ENCODE peak calls at places on chromosomes 12 and 14, in eight cellular contexts. One of them, this sample, is unnamed.

GRCh38 chr12:22190-22529 is 44.4 kb upstream of the IQSEC3 start:
- DNase-seq in IMR-90: no peak
- DNase-seq in mammary epithelial cell: no peak
- DNase-seq in esophagus muscularis mucosa: no peak
- DNase-seq in thyroid gland: no peak
- DNase-seq in MM.1S: no peak
- DNase-seq in CD8-positive, alpha-beta memory T cell: peak; percentile 35
- DNase-seq in endodermal cell: peak; percentile 53
- DNase-seq in this sample: no peak

GRCh38 chr14:44149597-44149996 is 357.5 kb downstream of the FSCB start:
- DNase-seq in IMR-90: no peak
- DNase-seq in mammary epithelial cell: peak; percentile 28
- DNase-seq in esophagus muscularis mucosa: no peak
- DNase-seq in thyroid gland: no peak
- DNase-seq in MM.1S: peak; percentile 12
- DNase-seq in CD8-positive, alpha-beta memory T cell: no peak
- DNase-seq in endodermal cell: peak; percentile 92
- DNase-seq in this sample: no peak

GRCh38 chr14:103649001-103649400 is 20.0 kb downstream of the KLC1 start:
- DNase-seq in IMR-90: no peak
- DNase-seq in mammary epithelial cell: no peak
- DNase-seq in esophagus muscularis mucosa: no peak
- DNase-seq in thyroid gland: no peak
- DNase-seq in MM.1S: no peak
- DNase-seq in CD8-positive, alpha-beta memory T cell: no peak
- DNase-seq in endodermal cell: no peak
- DNase-seq in this sample: no peak

GRCh38 chr12:117148642-117149041 is 41.6 kb downstream of the FBXO21 start:
- DNase-seq in IMR-90: no peak
- DNase-seq in mammary epithelial cell: no peak
- DNase-seq in esophagus muscularis mucosa: no peak
- DNase-seq in thyroid gland: no peak
- DNase-seq in MM.1S: no peak
- DNase-seq in CD8-positive, alpha-beta memory T cell: no peak
- DNase-seq in endodermal cell: peak; percentile 45
- DNase-seq in this sample: no peak

GRCh38 chr12:85277900-85278597 is 2.0 kb upstream of the ALX1 start:
- DNase-seq in IMR-90: no peak
- DNase-seq in mammary epithelial cell: no peak
- DNase-seq in esophagus muscularis mucosa: no peak
- DNase-seq in thyroid gland: no peak
- DNase-seq in MM.1S: no peak
- DNase-seq in CD8-positive, alpha-beta memory T cell: peak; percentile 35
- DNase-seq in endodermal cell: peak; percentile 77
- DNase-seq in this sample: no peak

GRCh38 chr12:89016970-89017778 is 335.1 kb downstream of the DUSP6 start:
- DNase-seq in IMR-90: peak; percentile 76
- DNase-seq in mammary epithelial cell: peak; percentile 74
- DNase-seq in esophagus muscularis mucosa: no peak
- DNase-seq in thyroid gland: peak; percentile 6
- DNase-seq in MM.1S: peak; percentile 82
- DNase-seq in CD8-positive, alpha-beta memory T cell: peak; percentile 45
- DNase-seq in endodermal cell: peak; percentile 72
- DNase-seq in this sample: peak; percentile 53

GRCh38 chr12:12018454-12018853 is 52.3 kb upstream of the BCL2L14 start:
- DNase-seq in IMR-90: peak; percentile 58
- DNase-seq in mammary epithelial cell: peak; percentile 90
- DNase-seq in esophagus muscularis mucosa: no peak
- DNase-seq in thyroid gland: peak; percentile 76
- DNase-seq in MM.1S: no peak
- DNase-seq in CD8-positive, alpha-beta memory T cell: no peak
- DNase-seq in endodermal cell: peak; percentile 44
- DNase-seq in this sample: peak; percentile 41

GRCh38 chr14:99229654-99230215 is 42.3 kb downstream of the BCL11B start:
- DNase-seq in IMR-90: no peak
- DNase-seq in mammary epithelial cell: no peak
- DNase-seq in esophagus muscularis mucosa: no peak
- DNase-seq in thyroid gland: peak; percentile 55
- DNase-seq in MM.1S: no peak
- DNase-seq in CD8-positive, alpha-beta memory T cell: peak; percentile 88
- DNase-seq in endodermal cell: no peak
- DNase-seq in this sample: no peak

GRCh38 chr14:77290705-77291104 is 19.7 kb upstream of the NGB start:
- DNase-seq in IMR-90: peak; percentile 75
- DNase-seq in mammary epithelial cell: peak; percentile 12
- DNase-seq in esophagus muscularis mucosa: no peak
- DNase-seq in thyroid gland: no peak
- DNase-seq in MM.1S: no peak
- DNase-seq in CD8-positive, alpha-beta memory T cell: no peak
- DNase-seq in endodermal cell: peak; percentile 66
- DNase-seq in this sample: no peak

GRCh38 chr14:72894623-72895378 is 900 bp upstream of the DPF3 start:
- DNase-seq in IMR-90: no peak
- DNase-seq in mammary epithelial cell: no peak
- DNase-seq in esophagus muscularis mucosa: no peak
- DNase-seq in thyroid gland: peak; percentile 28
- DNase-seq in MM.1S: no peak
- DNase-seq in CD8-positive, alpha-beta memory T cell: no peak
- DNase-seq in endodermal cell: peak; percentile 83
- DNase-seq in this sample: no peak

DNA sequence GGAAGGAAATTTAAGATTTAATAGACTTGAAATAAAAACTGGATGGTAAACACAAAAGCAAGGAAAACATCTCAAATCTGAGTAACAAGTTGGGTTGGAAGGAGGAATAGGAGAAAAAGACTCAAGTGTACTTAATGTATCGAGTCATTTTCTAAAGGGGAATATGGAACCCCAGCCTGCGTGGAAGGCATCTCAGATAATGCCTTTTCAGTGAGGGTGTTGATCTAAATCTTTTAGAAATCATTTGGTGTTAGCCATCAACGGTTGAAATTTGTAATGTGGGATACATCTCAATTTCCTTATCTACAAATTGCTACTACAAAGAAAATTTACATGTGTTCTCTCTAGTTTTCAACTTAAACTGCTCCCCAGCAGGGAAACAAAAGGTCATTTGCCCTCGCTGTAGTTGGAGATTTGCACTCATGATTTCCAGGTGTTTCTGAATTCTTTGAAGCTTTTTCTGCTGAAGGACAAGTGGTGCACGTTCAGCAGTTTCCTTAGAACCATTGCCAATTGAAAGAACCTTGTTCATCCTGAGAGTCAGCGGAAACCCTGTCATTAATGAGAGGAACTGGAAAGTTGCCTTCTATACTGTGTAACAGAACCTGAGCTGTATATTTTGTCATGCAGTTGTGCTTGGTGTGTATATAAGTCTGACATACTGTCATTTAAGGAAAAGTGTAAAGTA is 2.2 kb downstream of the PCBP2 start:
- DNase-seq in IMR-90: no peak
- DNase-seq in mammary epithelial cell: no peak
- DNase-seq in esophagus muscularis mucosa: no peak
- DNase-seq in thyroid gland: no peak
- DNase-seq in MM.1S: peak; percentile 80
- DNase-seq in CD8-positive, alpha-beta memory T cell: no peak
- DNase-seq in endodermal cell: no peak
- DNase-seq in this sample: no peak
- H3K4me1 ChIP-seq in IMR-90: peaks cover 6% of the 10 kb centered on the region
- H3K4me1 ChIP-seq in mammary epithelial cell: peaks cover 11% of the 10 kb centered on the region
- H3K4me1 ChIP-seq in esophagus muscularis mucosa: peaks cover 24% of the 10 kb centered on the region
- H3K4me1 ChIP-seq in thyroid gland: peaks cover 21% of the 10 kb centered on the region
- H3K4me1 ChIP-seq in MM.1S: peaks cover 26% of the 10 kb centered on the region
- H3K4me1 ChIP-seq in CD8-positive, alpha-beta memory T cell: peaks cover 24% of the 10 kb centered on the region
- H3K4me1 ChIP-seq in endodermal cell: peaks cover 11% of the 10 kb centered on the region
- H3K4me1 ChIP-seq in this sample: peaks cover 6% of the 10 kb centered on the region

GRCh38 chr12:104865080-104865479 is 93.0 kb downstream of the SLC41A2 start:
- DNase-seq in IMR-90: no peak
- DNase-seq in mammary epithelial cell: peak; percentile 7
- DNase-seq in esophagus muscularis mucosa: no peak
- DNase-seq in thyroid gland: no peak
- DNase-seq in MM.1S: no peak
- DNase-seq in CD8-positive, alpha-beta memory T cell: no peak
- DNase-seq in endodermal cell: no peak
- DNase-seq in this sample: no peak
- H3K4me1 ChIP-seq in IMR-90: peaks cover 2% of the 10 kb centered on the region
- H3K4me1 ChIP-seq in mammary epithelial cell: peaks cover 6% of the 10 kb centered on the region
- H3K4me1 ChIP-seq in esophagus muscularis mucosa: no peaks in the 10 kb centered on the region
- H3K4me1 ChIP-seq in thyroid gland: no peaks in the 10 kb centered on the region
- H3K4me1 ChIP-seq in MM.1S: peaks cover 4% of the 10 kb centered on the region
- H3K4me1 ChIP-seq in CD8-positive, alpha-beta memory T cell: no peaks in the 10 kb centered on the region
- H3K4me1 ChIP-seq in endodermal cell: no peaks in the 10 kb centered on the region
- H3K4me1 ChIP-seq in this sample: no peaks in the 10 kb centered on the region

GRCh38 chr14:87155850-87156491 is 837.0 kb downstream of the GALC start:
- DNase-seq in IMR-90: no peak
- DNase-seq in mammary epithelial cell: no peak
- DNase-seq in esophagus muscularis mucosa: no peak
- DNase-seq in thyroid gland: no peak
- DNase-seq in MM.1S: no peak
- DNase-seq in CD8-positive, alpha-beta memory T cell: no peak
- DNase-seq in endodermal cell: no peak
- DNase-seq in this sample: no peak

GRCh38 chr14:87153391-87153790 is 839.6 kb downstream of the GALC start:
- DNase-seq in IMR-90: no peak
- DNase-seq in mammary epithelial cell: no peak
- DNase-seq in esophagus muscularis mucosa: no peak
- DNase-seq in thyroid gland: no peak
- DNase-seq in MM.1S: no peak
- DNase-seq in CD8-positive, alpha-beta memory T cell: no peak
- DNase-seq in endodermal cell: no peak
- DNase-seq in this sample: no peak

GRCh38 chr14:87149583-87150354 is 843.2 kb downstream of the GALC start:
- DNase-seq in IMR-90: peak; percentile 77
- DNase-seq in mammary epithelial cell: peak; percentile 23
- DNase-seq in esophagus muscularis mucosa: no peak
- DNase-seq in thyroid gland: no peak
- DNase-seq in MM.1S: no peak
- DNase-seq in CD8-positive, alpha-beta memory T cell: no peak
- DNase-seq in endodermal cell: peak; percentile 81
- DNase-seq in this sample: no peak

GRCh38 chr14:87153901-87154300 is 839.1 kb downstream of the GALC start:
- DNase-seq in IMR-90: peak; percentile 12
- DNase-seq in mammary epithelial cell: no peak
- DNase-seq in esophagus muscularis mucosa: no peak
- DNase-seq in thyroid gland: no peak
- DNase-seq in MM.1S: no peak
- DNase-seq in CD8-positive, alpha-beta memory T cell: no peak
- DNase-seq in endodermal cell: no peak
- DNase-seq in this sample: no peak

GRCh38 chr14:87152701-87153100 is 840.3 kb downstream of the GALC start:
- DNase-seq in IMR-90: no peak
- DNase-seq in mammary epithelial cell: no peak
- DNase-seq in esophagus muscularis mucosa: no peak
- DNase-seq in thyroid gland: no peak
- DNase-seq in MM.1S: peak; percentile 8
- DNase-seq in CD8-positive, alpha-beta memory T cell: no peak
- DNase-seq in endodermal cell: peak; percentile 65
- DNase-seq in this sample: no peak
- H3K4me1 ChIP-seq in IMR-90: peaks cover 2% of the 10 kb centered on the region
- H3K4me1 ChIP-seq in mammary epithelial cell: no peaks in the 10 kb centered on the region
- H3K4me1 ChIP-seq in esophagus muscularis mucosa: no peaks in the 10 kb centered on the region
- H3K4me1 ChIP-seq in thyroid gland: no peaks in the 10 kb centered on the region
- H3K4me1 ChIP-seq in MM.1S: no peaks in the 10 kb centered on the region
- H3K4me1 ChIP-seq in CD8-positive, alpha-beta memory T cell: no peaks in the 10 kb centered on the region
- H3K4me1 ChIP-seq in endodermal cell: peaks cover 15% of the 10 kb centered on the region
- H3K4me1 ChIP-seq in this sample: no peaks in the 10 kb centered on the region

DNA sequence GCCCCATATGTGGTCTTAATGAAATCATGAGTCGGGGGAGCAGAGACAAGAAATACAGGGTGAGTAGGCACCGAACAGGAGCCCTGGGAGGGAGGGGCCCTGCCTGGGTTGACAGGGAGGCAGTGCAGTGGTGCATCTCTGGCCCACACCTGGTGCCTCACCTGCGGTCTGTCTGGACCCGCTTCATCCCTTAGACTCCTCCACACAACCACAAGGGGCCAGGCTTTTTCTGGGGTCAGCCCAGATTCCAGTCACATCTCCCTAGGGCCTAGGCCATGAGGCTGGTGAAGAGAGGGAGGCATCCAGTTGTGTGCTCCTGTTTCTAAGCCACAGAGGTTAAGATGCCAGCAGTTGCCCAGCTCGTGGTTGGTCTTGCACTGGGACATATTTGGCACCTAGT is 343.3 kb upstream of the FKBP4 start:
- DNase-seq in IMR-90: no peak
- DNase-seq in mammary epithelial cell: no peak
- DNase-seq in esophagus muscularis mucosa: no peak
- DNase-seq in thyroid gland: no peak
- DNase-seq in MM.1S: no peak
- DNase-seq in CD8-positive, alpha-beta memory T cell: no peak
- DNase-seq in endodermal cell: no peak
- DNase-seq in this sample: no peak
- H3K4me1 ChIP-seq in IMR-90: peaks cover 4% of the 10 kb centered on the region
- H3K4me1 ChIP-seq in mammary epithelial cell: no peaks in the 10 kb centered on the region
- H3K4me1 ChIP-seq in esophagus muscularis mucosa: no peaks in the 10 kb centered on the region
- H3K4me1 ChIP-seq in thyroid gland: no peaks in the 10 kb centered on the region
- H3K4me1 ChIP-seq in MM.1S: no peaks in the 10 kb centered on the region
- H3K4me1 ChIP-seq in CD8-positive, alpha-beta memory T cell: no peaks in the 10 kb centered on the region
- H3K4me1 ChIP-seq in endodermal cell: no peaks in the 10 kb centered on the region
- H3K4me1 ChIP-seq in this sample: no peaks in the 10 kb centered on the region

DNA sequence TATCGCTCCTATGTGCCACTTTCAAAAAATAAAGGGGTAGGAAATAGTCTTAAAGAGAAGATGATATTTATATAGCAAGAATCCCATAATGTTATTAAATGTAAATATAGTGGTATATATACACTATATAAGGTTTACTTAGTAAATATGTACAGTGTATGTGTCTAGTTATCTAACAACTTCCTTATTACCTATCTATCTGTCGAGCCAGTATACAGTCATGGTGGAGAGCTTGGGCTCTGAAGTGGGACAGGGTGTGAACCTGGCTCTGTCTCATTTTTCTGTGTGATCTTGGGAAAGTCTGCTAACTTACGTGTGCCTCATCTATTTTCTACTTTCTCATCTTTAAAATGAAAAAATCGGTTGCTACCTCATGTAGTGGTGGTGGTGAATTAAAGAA is 62.8 kb upstream of the SINHCAF start:
- DNase-seq in IMR-90: no peak
- DNase-seq in mammary epithelial cell: no peak
- DNase-seq in esophagus muscularis mucosa: no peak
- DNase-seq in thyroid gland: no peak
- DNase-seq in MM.1S: no peak
- DNase-seq in CD8-positive, alpha-beta memory T cell: no peak
- DNase-seq in endodermal cell: no peak
- DNase-seq in this sample: no peak
- H3K4me1 ChIP-seq in IMR-90: peaks cover 2% of the 10 kb centered on the region
- H3K4me1 ChIP-seq in mammary epithelial cell: peaks cover 4% of the 10 kb centered on the region
- H3K4me1 ChIP-seq in esophagus muscularis mucosa: no peaks in the 10 kb centered on the region
- H3K4me1 ChIP-seq in thyroid gland: no peaks in the 10 kb centered on the region
- H3K4me1 ChIP-seq in MM.1S: no peaks in the 10 kb centered on the region
- H3K4me1 ChIP-seq in CD8-positive, alpha-beta memory T cell: no peaks in the 10 kb centered on the region
- H3K4me1 ChIP-seq in endodermal cell: peaks cover 16% of the 10 kb centered on the region
- H3K4me1 ChIP-seq in this sample: no peaks in the 10 kb centered on the region

GRCh38 chr14:68375371-68375770 is 417.5 kb downstream of the ZFP36L1 start:
- DNase-seq in IMR-90: no peak
- DNase-seq in mammary epithelial cell: no peak
- DNase-seq in esophagus muscularis mucosa: no peak
- DNase-seq in thyroid gland: no peak
- DNase-seq in MM.1S: no peak
- DNase-seq in CD8-positive, alpha-beta memory T cell: no peak
- DNase-seq in endodermal cell: no peak
- DNase-seq in this sample: no peak
- H3K4me1 ChIP-seq in IMR-90: peaks cover 5% of the 10 kb centered on the region
- H3K4me1 ChIP-seq in mammary epithelial cell: peaks cover 18% of the 10 kb centered on the region
- H3K4me1 ChIP-seq in esophagus muscularis mucosa: peaks cover 34% of the 10 kb centered on the region
- H3K4me1 ChIP-seq in thyroid gland: no peaks in the 10 kb centered on the region
- H3K4me1 ChIP-seq in MM.1S: peaks cover 8% of the 10 kb centered on the region
- H3K4me1 ChIP-seq in CD8-positive, alpha-beta memory T cell: peaks cover 35% of the 10 kb centered on the region
- H3K4me1 ChIP-seq in endodermal cell: no peaks in the 10 kb centered on the region
- H3K4me1 ChIP-seq in this sample: no peaks in the 10 kb centered on the region

GRCh38 chr12:47271800-47272230 is 192.1 kb upstream of the AMIGO2 start:
- DNase-seq in IMR-90: no peak
- DNase-seq in mammary epithelial cell: peak; percentile 5
- DNase-seq in esophagus muscularis mucosa: no peak
- DNase-seq in thyroid gland: no peak
- DNase-seq in MM.1S: no peak
- DNase-seq in CD8-positive, alpha-beta memory T cell: no peak
- DNase-seq in endodermal cell: no peak
- DNase-seq in this sample: no peak
- H3K4me1 ChIP-seq in IMR-90: peaks cover 18% of the 10 kb centered on the region
- H3K4me1 ChIP-seq in mammary epithelial cell: peaks cover 75% of the 10 kb centered on the region
- H3K4me1 ChIP-seq in esophagus muscularis mucosa: peaks cover 19% of the 10 kb centered on the region
- H3K4me1 ChIP-seq in thyroid gland: peaks cover 1% of the 10 kb centered on the region
- H3K4me1 ChIP-seq in MM.1S: peaks cover 40% of the 10 kb centered on the region
- H3K4me1 ChIP-seq in CD8-positive, alpha-beta memory T cell: peaks cover 67% of the 10 kb centered on the region
- H3K4me1 ChIP-seq in endodermal cell: peaks cover 7% of the 10 kb centered on the region
- H3K4me1 ChIP-seq in this sample: no peaks in the 10 kb centered on the region